ENCODE peak calls at places on chromosomes 6 and 20, in four cellular contexts. M is GM12878, W is K562, X is HepG2. G is an unnamed sample.

GRCh38 chr6:17473554-17473953 is 80.2 kb downstream of the CAP2 start:
- DNase-seq in M (no peak), W (no peak), X (no peak), G (no peak)

GRCh38 chr20:18187020-18187419 is 49.4 kb downstream of the KAT14 start:
- DNase-seq in M (no peak), W (no peak), X (no peak), G (no peak)

GRCh38 chr6:99522531-99522930 is 7.3 kb upstream of the USP45 start:
- DNase-seq in M (no peak), W (no peak), X (peak; percentile 72), G (no peak)

GRCh38 chr6:159061805-159062563 is 17.2 kb upstream of the TAGAP start:
- DNase-seq in M (no peak), W (no peak), X (no peak), G (no peak)

GRCh38 chr6:152952045-152952444 is 30.8 kb downstream of the FBXO5 start:
- DNase-seq in M (no peak), W (no peak), X (peak; percentile 34), G (no peak)

GRCh38 chr20:34042286-34042685 is 48.6 kb downstream of the RALY start:
- DNase-seq in M (no peak), W (no peak), X (no peak), G (no peak)

GRCh38 chr6:22078802-22079545 is 217.9 kb downstream of the PRL start:
- DNase-seq in M (no peak), W (no peak), X (no peak), G (no peak)

GRCh38 chr6:26233608-26234420 is 131.2 kb upstream of the BTN3A2 start:
- DNase-seq in M (peak; percentile 75), W (peak; percentile 65), X (no peak), G (peak; percentile 40)

GRCh38 chr6:158376650-158377081 is 64.4 kb downstream of the TULP4 start:
- DNase-seq in M (no peak), W (no peak), X (no peak), G (no peak)

GRCh38 chr6:12288844-12289654 is 1.1 kb upstream of the EDN1 start:
- DNase-seq in M (peak; percentile 62), W (peak; percentile 73), X (peak; percentile 18), G (peak; percentile 75)

GRCh38 chr6:16286151-16286522 is 47.8 kb downstream of the GMPR start:
- DNase-seq in M (no peak), W (peak; percentile 52), X (peak; percentile 37), G (peak; percentile 72)

GRCh38 chr20:4848041-4848440 is 126.3 kb downstream of the PRND start:
- DNase-seq in M (no peak), W (no peak), X (no peak), G (no peak)

GRCh38 chr6:142811923-142812322 is 133.1 kb downstream of the HIVEP2 start:
- DNase-seq in M (no peak), W (no peak), X (no peak), G (no peak)

GRCh38 chr6:169841251-169841650 is 89.8 kb downstream of the ERMARD start:
- DNase-seq in M (no peak), W (no peak), X (no peak), G (no peak)

GRCh38 chr20:10642859-10643559 is 30.8 kb downstream of the JAG1 start:
- DNase-seq in M (no peak), W (no peak), X (no peak), G (no peak)

GRCh38 chr6:68144667-68145066 is 490.4 kb upstream of the ADGRB3 start:
- DNase-seq in M (no peak), W (no peak), X (no peak), G (no peak)

GRCh38 chr6:112827793-112828192 is 480.7 kb downstream of the RFPL4B start:
- DNase-seq in M (peak; percentile 62), W (no peak), X (no peak), G (no peak)

GRCh38 chr6:162533009-162533400 is 194.6 kb downstream of the PRKN start:
- DNase-seq in M (no peak), W (no peak), X (no peak), G (no peak)

GRCh38 chr6:108170607-108171290 is 4.9 kb downstream of the NR2E1 start:
- DNase-seq in M (no peak), W (no peak), X (no peak), G (no peak)

GRCh38 chr6:2806664-2807063 is 35.0 kb downstream of the SERPINB1 start:
- DNase-seq in M (no peak), W (no peak), X (no peak), G (no peak)

GRCh38 chr20:43667341-43668132 is 623 bp downstream of the MYBL2 start:
- DNase-seq in M (no peak), W (peak; percentile 76), X (no peak), G (peak; percentile 78)

GRCh38 chr20:10554285-10554684 is 119.2 kb downstream of the SLX4IP start:
- DNase-seq in M (no peak), W (no peak), X (no peak), G (no peak)

GRCh38 chr6:158160932-158161539 is 7.0 kb downstream of the SERAC1 start:
- DNase-seq in M (no peak), W (no peak), X (no peak), G (no peak)

GRCh38 chr6:106256201-106256968 is 69.2 kb downstream of the ATG5 start:
- DNase-seq in M (no peak), W (no peak), X (no peak), G (peak; percentile 58)

GRCh38 chr6:26222587-26222986 is 135.4 kb downstream of the HFE start:
- DNase-seq in M (no peak), W (no peak), X (no peak), G (no peak)

GRCh38 chr6:6803180-6803978 is 214.9 kb downstream of the LY86 start:
- DNase-seq in M (no peak), W (no peak), X (no peak), G (no peak)

GRCh38 chr6:101070044-101070608 is 189.0 kb upstream of the ASCC3 start:
- DNase-seq in M (no peak), W (no peak), X (no peak), G (no peak)

GRCh38 chr20:1299522-1299921 is 29.4 kb downstream of the SDCBP2 start:
- DNase-seq in M (no peak), W (peak; percentile 48), X (no peak), G (peak; percentile 67)

GRCh38 chr6:144898052-144898689 is 613.0 kb downstream of the UTRN start:
- DNase-seq in M (no peak), W (no peak), X (no peak), G (no peak)

GRCh38 chr6:2434116-2434515 is 188.7 kb upstream of the GMDS start:
- DNase-seq in M (no peak), W (no peak), X (no peak), G (no peak)

GRCh38 chr6:29079203-29079602 is 7.9 kb downstream of the OR2B3 start:
- DNase-seq in M (no peak), W (no peak), X (no peak), G (no peak)

GRCh38 chr6:155244434-155244833 is 19.4 kb upstream of the CLDN20 start:
- DNase-seq in M (no peak), W (no peak), X (no peak), G (no peak)

GRCh38 chr6:32666420-32667300 is at the start of gene HLA-DQB1:
- DNase-seq in M (peak; percentile 77), W (no peak), X (peak; percentile 22), G (peak; percentile 49)

DNA sequence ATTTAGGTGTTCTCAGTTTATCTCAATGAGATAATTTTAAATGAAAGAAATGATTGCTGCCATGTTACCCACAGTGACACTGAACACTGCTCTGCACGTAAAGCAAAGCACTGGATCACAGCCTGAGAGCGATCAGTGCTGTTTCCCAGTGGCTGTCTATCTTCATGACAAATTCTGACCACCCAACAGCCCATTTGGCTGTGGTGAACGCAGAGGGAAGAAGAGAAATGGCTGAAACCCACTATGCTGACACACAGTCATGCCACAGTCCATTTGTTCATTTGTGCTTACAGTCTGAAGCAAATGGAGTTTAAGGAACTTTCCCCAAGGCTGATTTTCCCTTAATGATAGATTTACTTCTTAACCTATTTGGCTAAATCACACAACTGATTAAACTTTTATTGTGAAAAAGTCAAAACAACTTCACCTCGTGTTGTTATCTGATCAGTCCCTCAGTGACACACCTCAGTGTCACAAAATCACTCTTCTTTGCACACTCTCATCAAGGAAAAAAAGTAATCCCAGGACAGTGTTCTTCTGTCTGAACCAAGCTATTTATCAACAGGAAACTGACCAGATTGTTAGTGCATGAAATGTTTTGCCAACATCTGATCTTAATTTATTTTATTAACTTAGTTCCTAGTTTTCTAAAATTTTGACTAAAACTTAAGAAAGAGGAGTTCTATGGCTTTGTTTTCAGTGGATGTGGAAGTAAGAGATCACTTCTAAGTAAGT is 225.1 kb downstream of the TBX18 start:
- DNase-seq in M (no peak), W (no peak), X (no peak), G (no peak)
- TF ChIP-seq NFIC in M (no peak), W (no peak), X (no peak), G (no peak)

DNA sequence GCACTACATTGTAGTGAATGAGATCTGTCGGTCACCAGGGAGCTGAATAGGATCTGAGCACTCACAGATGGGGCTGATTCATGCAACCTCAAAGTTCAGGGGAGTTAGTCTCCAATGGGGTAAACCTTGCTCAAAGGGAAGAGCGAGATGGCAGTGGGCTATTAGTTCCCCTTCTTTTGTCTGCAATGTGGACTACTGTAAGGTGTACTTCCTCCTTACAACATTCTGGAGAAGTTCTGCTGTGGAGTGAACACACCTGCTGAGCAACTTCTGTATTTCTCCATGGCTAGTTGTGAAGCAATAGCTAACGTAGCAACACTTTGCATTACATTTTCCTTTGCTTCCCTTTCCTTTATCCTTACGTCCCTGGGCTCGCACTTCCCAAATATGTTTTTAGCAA is 134.3 kb upstream of the B3GAT2 start:
- DNase-seq in M (no peak), W (no peak), X (no peak), G (no peak)
- TF ChIP-seq NFIC in M (no peak), W (no peak), X (no peak), G (no peak)

GRCh38 chr6:43944908-43945777 is 175.1 kb downstream of the VEGFA start:
- DNase-seq in M (no peak), W (no peak), X (no peak), G (no peak)
- TF ChIP-seq NFIC in M (no peak), W (no peak), X (no peak), G (no peak)

DNA sequence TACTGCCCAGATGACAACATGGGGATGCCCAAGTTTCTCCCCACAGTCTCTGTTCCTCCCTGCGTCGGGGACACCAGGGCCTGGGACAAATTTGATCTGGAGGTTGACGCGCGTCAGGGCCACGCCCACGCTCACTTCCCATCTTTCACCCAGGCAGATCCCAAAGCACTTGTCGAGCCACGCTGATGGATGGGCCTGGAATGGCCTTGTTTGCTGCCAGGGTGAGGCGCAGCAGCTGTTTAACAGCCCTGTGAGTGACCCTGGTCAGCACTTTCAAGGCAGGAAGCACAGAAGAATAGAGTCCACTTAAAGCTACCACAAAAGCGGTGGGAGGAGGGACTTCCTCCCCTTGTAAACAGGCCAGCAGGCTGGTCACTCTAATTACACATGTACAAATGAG is 324.7 kb upstream of the JARID2 start:
- DNase-seq in M (no peak), W (peak; percentile 26), X (no peak), G (no peak)
- TF ChIP-seq NFIC in M (no peak), W (no peak), X (no peak), G (no peak)

GRCh38 chr6:134147033-134147533 is 94.7 kb upstream of the SLC2A12 start:
- DNase-seq in M (no peak), W (no peak), X (no peak), G (no peak)

GRCh38 chr6:134148566-134148965 is 96.1 kb upstream of the SLC2A12 start:
- DNase-seq in M (no peak), W (no peak), X (no peak), G (no peak)

GRCh38 chr6:134146268-134147032 is 94.0 kb upstream of the SLC2A12 start:
- DNase-seq in M (no peak), W (no peak), X (no peak), G (no peak)

GRCh38 chr6:134145786-134146185 is 93.4 kb upstream of the SLC2A12 start:
- DNase-seq in M (no peak), W (no peak), X (no peak), G (no peak)
- TF ChIP-seq NFIC in M (no peak), W (no peak), X (no peak), G (no peak)

GRCh38 chr6:44932651-44933091 is 395.5 kb upstream of the RUNX2 start:
- DNase-seq in M (no peak), W (no peak), X (no peak), G (no peak)
- TF ChIP-seq NFIC in M (no peak), W (no peak), X (no peak), G (no peak)